ENCODE peak calls at places on chromosomes 13 and 19, in four cellular contexts. S is activated T-cell treated with anti-CD3 and anti-CD28 coated beads, Interleukin-2, amount 50 U/mL, for 24 hours; L is Right ventricle myocardium inferior; F is choroid plexus epithelial cell. Z is an unnamed sample.

GRCh38 chr13:44692173-44692713 is 116.1 kb upstream of the TSC22D1 start:
- DNase-seq in S (no peak), L (no peak), F (peak), Z (no peak)

GRCh38 chr13:44140146-44140545 is 233.5 kb upstream of the SERP2 start:
- DNase-seq in S (no peak), L (no peak), F (no peak), Z (no peak)

GRCh38 chr13:40187324-40187795 is 479.1 kb downstream of the FOXO1 start:
- DNase-seq in S (peak), L (no peak), F (no peak), Z (peak)

GRCh38 chr19:18500820-18501219 is 21.1 kb downstream of the ELL start:
- DNase-seq in S (no peak), L (no peak), F (no peak), Z (no peak)

GRCh38 chr19:29690842-29691241 is 24.2 kb downstream of the C19orf12 start:
- DNase-seq in S (peak), L (no peak), F (peak), Z (peak)

GRCh38 chr13:43815204-43815603 is 28.4 kb upstream of the ENOX1 start:
- DNase-seq in S (no peak), L (no peak), F (peak), Z (no peak)

GRCh38 chr19:17943284-17944221 is 10.7 kb downstream of the CCDC124 start:
- DNase-seq in S (no peak), L (no peak), F (no peak), Z (no peak)

GRCh38 chr19:13016245-13016627 is 21.0 kb downstream of the NFIX start:
- DNase-seq in S (no peak), L (no peak), F (no peak), Z (no peak)

GRCh38 chr19:2199215-2199614 is 35.5 kb downstream of the DOT1L start:
- DNase-seq in S (no peak), L (no peak), F (no peak), Z (no peak)

GRCh38 chr13:70889163-70889562 is 780.9 kb upstream of the KLHL1 start:
- DNase-seq in S (no peak), L (no peak), F (no peak), Z (no peak)

GRCh38 chr19:32173836-32174235 is 171.6 kb upstream of the ZNF507 start:
- DNase-seq in S (no peak), L (no peak), F (no peak), Z (no peak)

GRCh38 chr19:8017808-8018207 is 12.4 kb upstream of the ELAVL1 start:
- DNase-seq in S (no peak), L (peak), F (no peak), Z (no peak)

GRCh38 chr13:65336916-65337315 is 1893.2 kb downstream of the PCDH9 start:
- DNase-seq in S (no peak), L (no peak), F (peak), Z (no peak)

GRCh38 chr19:49758292-49758691 is 4.8 kb downstream of the TSKS start:
- DNase-seq in S (no peak), L (no peak), F (peak), Z (no peak)

GRCh38 chr19:41995959-41996797 is 2.1 kb upstream of the ATP1A3 start:
- DNase-seq in S (no peak), L (no peak), F (no peak), Z (no peak)

GRCh38 chr13:32660227-32660626 is 74.0 kb downstream of the PDS5B start:
- DNase-seq in S (no peak), L (no peak), F (no peak), Z (no peak)

GRCh38 chr19:49155830-49156346 is 692 bp upstream of the HRC start:
- DNase-seq in S (no peak), L (peak), F (no peak), Z (no peak)

GRCh38 chr13:77372275-77372674 is 45.4 kb upstream of the MYCBP2 start:
- DNase-seq in S (no peak), L (no peak), F (peak), Z (no peak)

GRCh38 chr13:36385471-36385870 is 39.3 kb upstream of the SPART start:
- DNase-seq in S (no peak), L (no peak), F (peak), Z (no peak)

GRCh38 chr13:28231642-28232041 is 93.3 kb downstream of the PAN3 start:
- DNase-seq in S (no peak), L (no peak), F (no peak), Z (no peak)

GRCh38 chr13:49774376-49775005 is 18.0 kb downstream of the KPNA3 start:
- DNase-seq in S (no peak), L (no peak), F (no peak), Z (no peak)

GRCh38 chr19:5063873-5064645 is 95.1 kb downstream of the KDM4B start:
- DNase-seq in S (no peak), L (no peak), F (no peak), Z (no peak)

GRCh38 chr19:5595129-5595528 is 27.4 kb upstream of the TINCR start:
- DNase-seq in S (no peak), L (no peak), F (no peak), Z (no peak)

GRCh38 chr13:98622926-98623325 is 46.0 kb upstream of the STK24 start:
- DNase-seq in S (no peak), L (no peak), F (no peak), Z (no peak)

GRCh38 chr13:35781044-35781443 is 304.6 kb upstream of the MAB21L1 start:
- DNase-seq in S (no peak), L (no peak), F (no peak), Z (no peak)

GRCh38 chr13:100633461-100633860 is 41.1 kb downstream of the TMTC4 start:
- DNase-seq in S (no peak), L (no peak), F (peak), Z (no peak)

GRCh38 chr13:107099661-107100060 is 531.7 kb upstream of the ARGLU1 start:
- DNase-seq in S (no peak), L (no peak), F (peak), Z (no peak)

GRCh38 chr19:6534451-6535093 is 3.7 kb downstream of the TNFSF9 start:
- DNase-seq in S (no peak), L (no peak), F (no peak), Z (no peak)

GRCh38 chr13:30408319-30409101 is 13.8 kb upstream of the UBE2L5 start:
- DNase-seq in S (peak), L (peak), F (peak), Z (peak)

GRCh38 chr19:51809787-51810186 is 14.8 kb downstream of the FPR3 start:
- DNase-seq in S (no peak), L (no peak), F (peak), Z (no peak)

GRCh38 chr13:25920931-25921330 is 130.9 kb downstream of the SHISA2 start:
- DNase-seq in S (no peak), L (no peak), F (no peak), Z (no peak)

GRCh38 chr19:7507884-7508283 is 8.0 kb upstream of the ZNF358 start:
- DNase-seq in S (no peak), L (peak), F (peak), Z (no peak)

GRCh38 chr19:13839193-13839937 is 37.6 kb upstream of the NANOS3 start:
- DNase-seq in S (peak), L (peak), F (peak), Z (peak)

GRCh38 chr13:109699628-109700071 is 86.7 kb downstream of the IRS2 start:
- DNase-seq in S (no peak), L (no peak), F (no peak), Z (no peak)

GRCh38 chr19:12938536-12939291 is at the start of gene CALR:
- DNase-seq in S (peak), L (no peak), F (peak), Z (no peak)

GRCh38 chr19:8081569-8082550 is 29.3 kb downstream of the CCL25 start:
- DNase-seq in S (no peak), L (no peak), F (peak), Z (no peak)

GRCh38 chr13:60765700-60766411 is 368.8 kb downstream of the TDRD3 start:
- DNase-seq in S (no peak), L (no peak), F (peak), Z (no peak)

GRCh38 chr19:33823341-33823740 is 26.7 kb downstream of the KCTD15 start:
- DNase-seq in S (peak), L (no peak), F (no peak), Z (no peak)

GRCh38 chr13:38951525-38952313 is 38.9 kb downstream of the STOML3 start:
- DNase-seq in S (no peak), L (no peak), F (peak), Z (no peak)

GRCh38 chr13:74930402-74931165 is 551.4 kb downstream of the TBC1D4 start:
- DNase-seq in S (no peak), L (no peak), F (peak), Z (no peak)

Z was measured in activated T-helper 9 cell treated with anti-CD3 and anti-CD28 coated beads, Interleukin-2, amount 50 U/mL, for 16 hours.